ENCODE peak calls at places on chromosomes 7 and 10, in nine cellular contexts. I, X, Y, W, B, V, T, U and Q are unnamed samples.

GRCh38 chr7:81846398-81846797 is 76.6 kb upstream of the HGF start:
- DNase-seq in I (peak), X (no peak), Y (no peak), W (no peak), B (peak), V (no peak), T (no peak), U (no peak), Q (no peak)

GRCh38 chr10:1266033-1266802 is 210.0 kb downstream of the WDR37 start:
- DNase-seq in I (no peak), X (no peak), Y (no peak), W (no peak), B (no peak), V (no peak), T (no peak), U (no peak), Q (no peak)

GRCh38 chr7:91112902-91113321 is 151.3 kb upstream of the FZD1 start:
- DNase-seq in I (no peak), X (no peak), Y (no peak), W (no peak), B (peak), V (no peak), T (no peak), U (no peak), Q (no peak)

GRCh38 chr10:24311888-24312287 is 103.0 kb downstream of the KIAA1217 start:
- DNase-seq in I (no peak), X (no peak), Y (no peak), W (no peak), B (no peak), V (no peak), T (no peak), U (no peak), Q (no peak)

GRCh38 chr10:36182059-36182654 is 540.1 kb upstream of the FZD8 start:
- DNase-seq in I (no peak), X (no peak), Y (no peak), W (no peak), B (no peak), V (no peak), T (no peak), U (no peak), Q (no peak)

GRCh38 chr7:39948375-39948774 is 1.7 kb upstream of the CDK13 start:
- DNase-seq in I (no peak), X (no peak), Y (no peak), W (no peak), B (no peak), V (no peak), T (no peak), U (no peak), Q (no peak)

GRCh38 chr7:101018271-101019167 is 1.4 kb upstream of the MUC17 start:
- DNase-seq in I (no peak), X (no peak), Y (no peak), W (no peak), B (no peak), V (no peak), T (no peak), U (no peak), Q (no peak)

GRCh38 chr7:95199779-95200558 is 124.4 kb downstream of the PON1 start:
- DNase-seq in I (no peak), X (peak), Y (no peak), W (no peak), B (peak), V (peak), T (peak), U (peak), Q (peak)

GRCh38 chr7:102310414-102310815 is 23.7 kb downstream of the SH2B2 start:
- DNase-seq in I (no peak), X (no peak), Y (no peak), W (no peak), B (no peak), V (no peak), T (no peak), U (no peak), Q (no peak)

GRCh38 chr7:57412618-57413017 is 37.4 kb upstream of the ZNF716 start:
- DNase-seq in I (no peak), X (no peak), Y (no peak), W (no peak), B (no peak), V (no peak), T (no peak), U (no peak), Q (no peak)

GRCh38 chr10:77602913-77603528 is 34.6 kb downstream of the KCNMA1 start:
- DNase-seq in I (no peak), X (no peak), Y (no peak), W (no peak), B (peak), V (no peak), T (peak), U (no peak), Q (no peak)

GRCh38 chr7:13742719-13743640 is 246.5 kb downstream of the ETV1 start:
- DNase-seq in I (no peak), X (peak), Y (no peak), W (no peak), B (peak), V (peak), T (no peak), U (no peak), Q (peak)

GRCh38 chr7:95046494-95047240 is 139.3 kb downstream of the PPP1R9A start:
- DNase-seq in I (no peak), X (no peak), Y (no peak), W (no peak), B (no peak), V (no peak), T (no peak), U (no peak), Q (no peak)

GRCh38 chr7:41125343-41125742 is 577.5 kb downstream of the INHBA start:
- DNase-seq in I (no peak), X (no peak), Y (no peak), W (no peak), B (no peak), V (no peak), T (no peak), U (no peak), Q (no peak)

GRCh38 chr10:79160191-79160590 is 91.4 kb downstream of the ZMIZ1 start:
- DNase-seq in I (no peak), X (no peak), Y (no peak), W (no peak), B (no peak), V (no peak), T (no peak), U (no peak), Q (no peak)

GRCh38 chr10:601356-601963 is 88.0 kb downstream of the DIP2C start:
- DNase-seq in I (no peak), X (no peak), Y (no peak), W (no peak), B (no peak), V (no peak), T (no peak), U (no peak), Q (no peak)

GRCh38 chr7:96547371-96547811 is 162.3 kb downstream of the SEM1 start:
- DNase-seq in I (no peak), X (no peak), Y (no peak), W (no peak), B (no peak), V (no peak), T (no peak), U (no peak), Q (no peak)

GRCh38 chr10:109920011-109920410 is 3.3 kb downstream of the XPNPEP1 start:
- DNase-seq in I (no peak), X (no peak), Y (no peak), W (no peak), B (no peak), V (no peak), T (no peak), U (no peak), Q (no peak)

GRCh38 chr7:151779255-151779654 is 97.7 kb downstream of the PRKAG2 start:
- DNase-seq in I (no peak), X (no peak), Y (no peak), W (no peak), B (no peak), V (no peak), T (no peak), U (no peak), Q (no peak)

GRCh38 chr10:71394926-71395562 is 1.7 kb upstream of the CDH23 start:
- DNase-seq in I (no peak), X (no peak), Y (peak), W (no peak), B (no peak), V (no peak), T (no peak), U (no peak), Q (no peak)

GRCh38 chr10:43225787-43226153 is 41.1 kb downstream of the RASGEF1A start:
- DNase-seq in I (no peak), X (peak), Y (peak), W (no peak), B (no peak), V (no peak), T (peak), U (peak), Q (no peak)

GRCh38 chr7:120981888-120982615 is 6.5 kb upstream of the CPED1 start:
- DNase-seq in I (no peak), X (no peak), Y (no peak), W (no peak), B (peak), V (no peak), T (no peak), U (no peak), Q (no peak)

GRCh38 chr7:73520673-73521635 is 1.1 kb downstream of the BAZ1B start:
- DNase-seq in I (no peak), X (no peak), Y (peak), W (no peak), B (peak), V (no peak), T (no peak), U (no peak), Q (no peak)

GRCh38 chr10:72692057-72692891 is at the start of gene MCU:
- DNase-seq in I (peak), X (peak), Y (peak), W (peak), B (peak), V (no peak), T (peak), U (peak), Q (peak)
- TF ChIP-seq POLR2A in I (peak), X (no peak), Y (peak), W (peak), B (peak), V (peak), T (peak), U (peak), Q (peak)

GRCh38 chr7:138665669-138666140 is 35.5 kb downstream of the SVOPL start:
- DNase-seq in I (no peak), X (peak), Y (no peak), W (no peak), B (no peak), V (no peak), T (no peak), U (no peak), Q (no peak)
- TF ChIP-seq POLR2A in I (no peak), X (no peak), Y (no peak), W (no peak), B (no peak), V (no peak), T (no peak), U (no peak), Q (no peak)

DNA sequence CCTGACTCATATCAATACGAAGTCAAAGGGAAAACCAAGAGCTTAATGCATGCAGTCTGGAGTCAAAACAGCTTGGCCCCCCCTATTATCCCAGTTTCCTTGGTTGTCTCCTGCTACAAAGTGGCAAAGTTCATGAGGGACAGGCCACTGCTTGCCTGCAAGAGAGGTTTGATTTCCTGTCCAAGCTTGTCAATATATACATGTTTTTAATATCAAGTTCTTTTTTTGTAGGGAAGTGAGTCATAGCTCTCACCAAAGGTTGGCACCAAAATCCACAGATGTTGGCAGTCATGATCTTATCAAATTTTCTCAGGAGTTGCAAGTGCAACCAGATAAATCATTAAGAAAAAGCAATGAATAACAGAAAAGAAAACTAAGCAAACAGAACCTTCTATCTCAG is 176.8 kb downstream of the COBL start:
- DNase-seq in I (no peak), X (no peak), Y (no peak), W (no peak), B (no peak), V (no peak), T (no peak), U (no peak), Q (no peak)
- TF ChIP-seq POLR2A in I (no peak), X (no peak), Y (no peak), W (no peak), B (no peak), V (no peak), T (no peak), U (no peak), Q (no peak)

GRCh38 chr7:20330176-20330796 is 414 bp upstream of the ITGB8 start:
- DNase-seq in I (peak), X (peak), Y (peak), W (peak), B (peak), V (no peak), T (peak), U (peak), Q (peak)
- TF ChIP-seq POLR2A in I (no peak), X (peak), Y (no peak), W (peak), B (peak), V (peak), T (peak), U (no peak), Q (peak)